ENCODE peak calls at places on chromosomes 2 and 18, in ten cellular contexts. F, P, Y, C, X, U, O, Z, S and J are unnamed samples.

GRCh38 chr2:237198144-237198900 is 112.6 kb downstream of the COPS8 start:
- DNase-seq in F (no peak), P (no peak), Y (no peak), C (no peak), X (peak), U (no peak), O (no peak), Z (no peak), S (peak), J (no peak)

GRCh38 chr18:50373531-50373930 is 1.3 kb upstream of the SKA1 start:
- DNase-seq in F (peak), P (no peak), Y (no peak), C (no peak), X (no peak), U (no peak), O (no peak), Z (no peak), S (no peak), J (no peak)

GRCh38 chr2:65366595-65367125 is 65.7 kb downstream of the SPRED2 start:
- DNase-seq in F (peak), P (peak), Y (peak), C (no peak), X (peak), U (no peak), O (peak), Z (peak), S (peak), J (no peak)

GRCh38 chr2:111919794-111920608 is 21.6 kb downstream of the MERTK start:
- DNase-seq in F (peak), P (no peak), Y (peak), C (no peak), X (peak), U (no peak), O (no peak), Z (no peak), S (peak), J (peak)

GRCh38 chr2:215832791-215833190 is 180.6 kb downstream of the MREG start:
- DNase-seq in F (no peak), P (no peak), Y (no peak), C (no peak), X (peak), U (no peak), O (peak), Z (no peak), S (no peak), J (no peak)

GRCh38 chr2:126634273-126634861 is 21.6 kb upstream of the GYPC start:
- DNase-seq in F (peak), P (no peak), Y (peak), C (no peak), X (peak), U (no peak), O (peak), Z (no peak), S (no peak), J (peak)

GRCh38 chr2:133642831-133643230 is 74.6 kb upstream of the NCKAP5 start:
- DNase-seq in F (no peak), P (no peak), Y (no peak), C (no peak), X (no peak), U (no peak), O (peak), Z (peak), S (no peak), J (no peak)

GRCh38 chr2:127219716-127220090 is 396 bp downstream of the CYP27C1 start:
- DNase-seq in F (peak), P (peak), Y (no peak), C (peak), X (peak), U (peak), O (no peak), Z (no peak), S (no peak), J (no peak)

GRCh38 chr2:157194097-157194688 is 63.3 kb upstream of the GALNT5 start:
- DNase-seq in F (peak), P (peak), Y (peak), C (no peak), X (peak), U (no peak), O (peak), Z (no peak), S (peak), J (peak)

GRCh38 chr2:72815655-72816268 is 10.1 kb downstream of the EXOC6B start:
- DNase-seq in F (no peak), P (no peak), Y (no peak), C (no peak), X (peak), U (no peak), O (peak), Z (no peak), S (peak), J (no peak)

GRCh38 chr18:78798402-78799175 is 181.0 kb upstream of the SALL3 start:
- DNase-seq in F (no peak), P (no peak), Y (no peak), C (no peak), X (no peak), U (no peak), O (no peak), Z (no peak), S (no peak), J (no peak)

GRCh38 chr18:43271593-43272432 is 5.5 kb downstream of the SYT4 start:
- DNase-seq in F (peak), P (no peak), Y (peak), C (no peak), X (peak), U (no peak), O (peak), Z (peak), S (no peak), J (no peak)

GRCh38 chr18:9575558-9575957 is 38.8 kb downstream of the PPP4R1 start:
- DNase-seq in F (peak), P (peak), Y (peak), C (peak), X (peak), U (peak), O (peak), Z (peak), S (peak), J (peak)

GRCh38 chr2:7878786-7879515 is 802.9 kb upstream of the ID2 start:
- DNase-seq in F (peak), P (no peak), Y (no peak), C (no peak), X (no peak), U (no peak), O (peak), Z (no peak), S (no peak), J (no peak)

GRCh38 chr2:26314243-26314642 is 31.7 kb upstream of the SELENOI start:
- DNase-seq in F (no peak), P (no peak), Y (no peak), C (no peak), X (no peak), U (no peak), O (no peak), Z (no peak), S (no peak), J (no peak)

GRCh38 chr2:40034801-40035200 is 255.7 kb upstream of the THUMPD2 start:
- DNase-seq in F (no peak), P (no peak), Y (no peak), C (no peak), X (peak), U (no peak), O (no peak), Z (no peak), S (no peak), J (no peak)

GRCh38 chr2:43225093-43225787 is 1.2 kb downstream of the ZFP36L2 start:
- DNase-seq in F (peak), P (no peak), Y (peak), C (peak), X (peak), U (peak), O (peak), Z (no peak), S (peak), J (peak)

GRCh38 chr2:140814141-140814540 is 1316.7 kb downstream of the LRP1B start:
- DNase-seq in F (no peak), P (no peak), Y (no peak), C (no peak), X (no peak), U (no peak), O (no peak), Z (no peak), S (no peak), J (no peak)

GRCh38 chr18:62128157-62128556 is 58.7 kb downstream of the PIGN start:
- DNase-seq in F (no peak), P (no peak), Y (no peak), C (no peak), X (peak), U (no peak), O (peak), Z (no peak), S (no peak), J (no peak)

GRCh38 chr2:68362069-68362468 is 3.0 kb upstream of the PLEK start:
- DNase-seq in F (peak), P (peak), Y (peak), C (peak), X (peak), U (peak), O (peak), Z (no peak), S (peak), J (peak)

GRCh38 chr2:73268368-73268830 is 15.9 kb downstream of the FBXO41 start:
- DNase-seq in F (no peak), P (no peak), Y (no peak), C (no peak), X (no peak), U (no peak), O (no peak), Z (no peak), S (no peak), J (no peak)

GRCh38 chr18:77079088-77079487 is 53.5 kb downstream of the MBP start:
- DNase-seq in F (no peak), P (no peak), Y (peak), C (no peak), X (no peak), U (no peak), O (no peak), Z (no peak), S (no peak), J (no peak)

GRCh38 chr2:218072478-218073024 is 3.5 kb downstream of the RUFY4 start:
- DNase-seq in F (no peak), P (no peak), Y (no peak), C (no peak), X (no peak), U (no peak), O (no peak), Z (no peak), S (no peak), J (no peak)

GRCh38 chr2:45024600-45025291 is 15.5 kb upstream of the SIX2 start:
- DNase-seq in F (peak), P (peak), Y (no peak), C (no peak), X (peak), U (peak), O (peak), Z (peak), S (no peak), J (peak)

GRCh38 chr18:72468011-72468710 is 76.0 kb downstream of the CBLN2 start:
- DNase-seq in F (no peak), P (no peak), Y (no peak), C (no peak), X (peak), U (no peak), O (no peak), Z (no peak), S (no peak), J (no peak)

GRCh38 chr2:99598435-99598834 is 108.6 kb upstream of the REV1 start:
- DNase-seq in F (no peak), P (no peak), Y (no peak), C (no peak), X (no peak), U (no peak), O (no peak), Z (no peak), S (no peak), J (no peak)

DNA sequence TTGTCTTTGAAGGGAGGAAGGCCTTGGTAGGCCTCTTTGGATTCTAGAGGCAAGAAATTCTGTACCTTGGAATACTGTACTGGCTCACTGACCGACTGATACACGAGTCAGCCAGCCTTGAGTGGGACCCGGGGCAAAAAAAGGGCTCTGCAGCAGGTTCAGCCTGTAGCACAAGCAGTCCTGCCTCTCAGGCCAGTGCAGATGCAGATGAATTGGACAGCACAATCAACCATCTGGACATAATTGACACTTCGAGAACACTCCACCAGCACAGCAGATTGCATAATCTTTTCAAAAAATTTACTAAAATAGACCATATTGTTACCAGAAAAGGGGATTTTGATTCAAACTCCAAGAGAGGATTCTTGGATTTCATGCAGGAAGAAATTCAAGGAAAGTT is 241.6 kb downstream of the RPIA start:
- DNase-seq in F (no peak), P (no peak), Y (no peak), C (no peak), X (no peak), U (no peak), O (no peak), Z (no peak), S (no peak), J (no peak)
- H3K4me3 ChIP-seq in F (no peak), P (no peak), Y (no peak), C (no peak), X (no peak), U (no peak), O (no peak), Z (no peak), S (no peak), J (no peak)

GRCh38 chr2:4354164-4354563 is 650.8 kb downstream of the DCDC2C start:
- DNase-seq in F (no peak), P (no peak), Y (no peak), C (no peak), X (no peak), U (no peak), O (no peak), Z (no peak), S (no peak), J (no peak)

GRCh38 chr2:4358855-4359254 is 655.5 kb downstream of the DCDC2C start:
- DNase-seq in F (no peak), P (no peak), Y (no peak), C (no peak), X (no peak), U (no peak), O (no peak), Z (no peak), S (no peak), J (no peak)

GRCh38 chr2:4353668-4354067 is 650.3 kb downstream of the DCDC2C start:
- DNase-seq in F (no peak), P (no peak), Y (no peak), C (no peak), X (no peak), U (no peak), O (no peak), Z (no peak), S (no peak), J (no peak)

DNA sequence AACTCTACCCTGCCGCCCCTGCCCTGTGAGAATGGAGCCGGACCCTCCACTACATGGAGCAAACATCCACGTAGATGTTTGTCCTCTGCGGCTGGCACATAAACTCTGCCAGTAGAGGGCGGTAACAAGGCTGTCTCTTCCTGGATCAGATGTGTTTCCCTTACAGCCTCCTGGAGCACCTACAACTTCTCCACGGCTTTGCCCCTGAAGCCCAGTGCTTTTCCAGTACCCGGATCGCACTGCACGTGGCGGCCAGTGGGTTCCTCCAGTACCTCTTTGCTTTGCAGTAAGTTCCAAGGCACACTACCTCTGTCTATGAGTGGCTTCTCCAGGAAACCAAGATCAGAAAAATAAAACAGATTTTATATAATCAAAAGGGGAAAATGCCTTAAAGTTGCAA is 651.3 kb downstream of the DCDC2C start:
- DNase-seq in F (peak), P (no peak), Y (no peak), C (no peak), X (no peak), U (no peak), O (no peak), Z (no peak), S (peak), J (peak)
- TF ChIP-seq CTCF in F (peak), P (no peak), Y (no peak), C (no peak), X (no peak), U (no peak), O (peak), Z (no peak), S (peak), J (peak)

GRCh38 chr2:150639917-150640538 is 152.6 kb upstream of the RND3 start:
- DNase-seq in F (no peak), P (no peak), Y (no peak), C (no peak), X (peak), U (no peak), O (peak), Z (no peak), S (peak), J (no peak)
- H3K4me3 ChIP-seq in F (no peak), P (peak), Y (no peak), C (no peak), X (no peak), U (no peak), O (no peak), Z (no peak), S (no peak), J (no peak)

GRCh38 chr2:71803398-71803797 is 344.3 kb downstream of the CYP26B1 start:
- DNase-seq in F (no peak), P (no peak), Y (peak), C (no peak), X (no peak), U (no peak), O (no peak), Z (no peak), S (no peak), J (no peak)

GRCh38 chr2:71804251-71804650 is 343.4 kb downstream of the CYP26B1 start:
- DNase-seq in F (peak), P (no peak), Y (peak), C (no peak), X (peak), U (no peak), O (no peak), Z (no peak), S (no peak), J (no peak)

GRCh38 chr2:71802556-71802955 is 345.1 kb downstream of the CYP26B1 start:
- DNase-seq in F (no peak), P (no peak), Y (peak), C (no peak), X (no peak), U (no peak), O (no peak), Z (no peak), S (peak), J (no peak)

GRCh38 chr2:71800106-71800809 is 346.9 kb downstream of the DYSF start:
- DNase-seq in F (no peak), P (no peak), Y (peak), C (no peak), X (no peak), U (no peak), O (no peak), Z (no peak), S (no peak), J (no peak)

DNA sequence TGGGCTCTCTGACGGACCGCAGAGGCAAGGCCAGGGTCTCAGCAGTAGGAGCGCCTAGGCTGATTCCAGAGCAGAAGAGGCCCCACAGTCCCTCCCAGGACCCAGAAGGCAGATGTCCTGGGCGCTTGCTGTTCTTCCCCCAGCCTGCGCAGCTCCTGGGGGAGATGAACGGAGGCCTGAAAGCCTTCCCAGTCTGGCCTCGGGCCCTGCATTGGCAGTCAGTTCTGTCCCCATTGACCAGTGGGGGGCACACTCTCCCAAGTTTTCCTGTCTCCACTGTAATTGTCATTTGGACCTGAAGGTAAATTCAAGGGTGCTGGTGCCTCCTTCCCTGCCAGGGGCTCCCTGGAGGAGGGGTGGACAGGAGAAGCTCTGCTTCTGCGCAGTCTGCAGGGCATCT is 345.7 kb downstream of the CYP26B1 start:
- DNase-seq in F (peak), P (peak), Y (peak), C (peak), X (peak), U (peak), O (peak), Z (no peak), S (peak), J (peak)
- TF ChIP-seq CTCF in F (peak), P (peak), Y (no peak), C (peak), X (peak), U (peak), O (peak), Z (peak), S (peak), J (no peak)

DNA sequence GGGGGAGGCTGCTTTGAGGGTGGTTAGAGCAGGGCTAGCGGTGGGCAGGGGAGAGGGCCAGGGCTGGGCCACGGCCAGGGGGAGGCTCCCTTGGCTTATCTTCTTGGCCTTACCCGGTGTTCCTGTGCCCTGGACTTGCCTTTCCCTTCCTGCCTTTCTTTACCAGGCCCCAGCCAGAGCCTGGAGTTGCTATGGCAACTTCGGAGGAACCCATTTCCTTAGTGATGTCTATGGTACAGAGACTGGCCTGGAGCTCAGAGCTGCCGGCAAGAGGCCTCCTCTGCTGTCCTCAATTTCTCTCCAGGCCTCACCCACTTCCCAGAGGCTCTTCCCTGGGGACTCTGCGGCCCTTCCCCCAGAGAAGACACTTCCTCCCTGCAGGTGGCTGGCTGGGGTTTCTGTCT is 11.5 kb downstream of the SPEG start:
- DNase-seq in F (peak), P (no peak), Y (no peak), C (peak), X (peak), U (peak), O (peak), Z (no peak), S (peak), J (peak)
- H3K4me3 ChIP-seq in F (no peak), P (no peak), Y (no peak), C (no peak), X (no peak), U (no peak), O (no peak), Z (peak), S (no peak), J (no peak)

DNA sequence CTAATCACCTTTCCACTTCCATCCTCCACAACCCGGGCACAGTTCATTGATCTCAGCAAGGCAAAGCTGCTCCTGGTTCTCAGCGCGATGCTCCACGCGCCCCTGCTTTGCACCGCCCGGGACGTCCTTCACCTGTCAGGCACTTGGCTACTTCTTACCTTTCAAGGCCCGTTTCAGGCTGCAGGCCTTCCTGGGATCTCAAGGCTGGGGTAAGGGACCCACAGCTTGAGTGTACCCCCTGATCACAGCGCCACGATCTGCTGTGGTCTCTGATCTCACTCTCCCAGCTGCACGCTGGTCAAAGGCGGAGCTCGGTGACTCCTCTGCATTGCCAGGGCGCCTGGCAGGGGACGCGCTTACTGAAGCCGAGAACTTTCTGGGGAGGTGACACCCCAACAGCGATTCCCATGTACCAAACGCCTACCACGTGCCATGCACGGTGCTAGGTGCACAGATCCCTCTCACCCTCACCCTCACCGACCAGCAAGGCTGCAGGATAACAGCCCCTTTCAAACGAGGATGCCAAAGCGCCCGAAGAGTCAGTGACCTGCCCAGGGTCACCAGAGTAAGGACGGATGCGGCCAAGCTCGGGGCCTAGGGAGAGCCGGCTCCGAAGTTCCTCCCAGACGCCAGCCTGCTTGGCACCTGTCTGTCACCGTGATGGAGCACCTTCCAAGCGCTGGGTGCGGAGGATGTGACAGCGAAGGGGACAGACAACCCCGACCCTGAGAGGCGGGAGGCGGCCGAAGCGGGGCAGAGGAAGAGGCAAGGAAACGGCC is 818 bp downstream of the ITGB1BP1 start:
- DNase-seq in F (peak), P (peak), Y (peak), C (peak), X (peak), U (peak), O (no peak), Z (no peak), S (peak), J (peak)
- TF ChIP-seq CTCF in F (no peak), P (no peak), Y (no peak), C (no peak), X (no peak), U (no peak), O (peak), Z (no peak), S (no peak), J (no peak)